ENCODE peak calls at places on chromosomes 12 and 14, in nine cellular contexts. Z is epithelial cell of esophagus, A is aorta, C is AG04449, Q is heart left ventricle, R is Peyer's patch, V is left ventricle myocardium inferior, L is lung, W is lower leg skin. H is an unnamed sample.

GRCh38 chr14:91997492-91997891 is 42.4 kb downstream of the TRIP11 start:
- DNase-seq in Z (no peak), A (no peak), C (no peak), Q (no peak), R (no peak), V (no peak), L (no peak), W (no peak), H (no peak)

GRCh38 chr14:102370305-102370809 is 7.6 kb downstream of the TECPR2 start:
- DNase-seq in Z (peak), A (no peak), C (no peak), Q (peak), R (no peak), V (no peak), L (no peak), W (no peak), H (no peak)

GRCh38 chr12:71449373-71450070 is 9.9 kb downstream of the LGR5 start:
- DNase-seq in Z (no peak), A (no peak), C (no peak), Q (no peak), R (no peak), V (no peak), L (no peak), W (no peak), H (no peak)

GRCh38 chr14:96104469-96105057 is 65.4 kb downstream of the C14orf132 start:
- DNase-seq in Z (peak), A (peak), C (peak), Q (peak), R (peak), V (peak), L (peak), W (peak), H (no peak)

GRCh38 chr12:81450920-81451739 is 308.0 kb downstream of the PPFIA2 start:
- DNase-seq in Z (peak), A (no peak), C (peak), Q (peak), R (no peak), V (no peak), L (peak), W (no peak), H (no peak)

GRCh38 chr12:78622529-78623221 is 241.9 kb upstream of the SYT1 start:
- DNase-seq in Z (no peak), A (no peak), C (no peak), Q (no peak), R (no peak), V (no peak), L (no peak), W (no peak), H (no peak)

GRCh38 chr12:111040690-111041089 is 120.3 kb upstream of the MYL2 start:
- DNase-seq in Z (no peak), A (no peak), C (no peak), Q (no peak), R (no peak), V (no peak), L (no peak), W (no peak), H (no peak)

GRCh38 chr14:65866906-65867305 is 454.4 kb downstream of the FUT8 start:
- DNase-seq in Z (no peak), A (no peak), C (no peak), Q (no peak), R (no peak), V (no peak), L (no peak), W (peak), H (no peak)

GRCh38 chr14:106843376-106843775 is 1317.0 kb downstream of the TMEM121 start:
- DNase-seq in Z (no peak), A (no peak), C (no peak), Q (no peak), R (no peak), V (no peak), L (no peak), W (no peak), H (no peak)

GRCh38 chr14:75315143-75315542 is 36.5 kb downstream of the FOS start:
- DNase-seq in Z (peak), A (no peak), C (no peak), Q (no peak), R (no peak), V (no peak), L (no peak), W (no peak), H (no peak)

GRCh38 chr14:80414080-80414479 is 202.8 kb upstream of the DIO2 start:
- DNase-seq in Z (no peak), A (no peak), C (no peak), Q (no peak), R (no peak), V (no peak), L (no peak), W (no peak), H (no peak)

DNA sequence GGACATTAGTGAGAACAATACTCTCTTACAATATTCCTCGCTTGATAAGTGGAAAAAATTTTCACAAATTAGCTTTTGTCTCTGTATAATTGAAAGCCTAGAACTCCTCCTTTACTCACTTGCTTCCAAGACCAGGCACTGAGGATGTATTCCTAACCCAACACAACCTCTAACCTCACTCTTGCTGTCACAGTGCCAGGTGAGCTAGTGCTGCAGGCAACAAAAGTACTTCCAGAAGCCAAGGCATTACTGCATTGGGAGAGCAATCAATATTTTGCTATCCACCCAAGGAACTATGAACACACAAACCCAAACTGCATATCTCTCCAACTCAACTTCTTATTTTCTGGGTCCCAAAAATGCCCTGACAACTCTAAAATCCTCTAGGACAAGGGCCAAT is 1081.0 kb downstream of the VRK1 start:
- DNase-seq in Z (peak), A (no peak), C (no peak), Q (peak), R (no peak), V (peak), L (no peak), W (no peak), H (no peak)
- H3K4me3 ChIP-seq in Z (no peak), A (no peak), C (no peak), Q (no peak), R (no peak), V (no peak), L (no peak), W (no peak), H (no peak)

DNA sequence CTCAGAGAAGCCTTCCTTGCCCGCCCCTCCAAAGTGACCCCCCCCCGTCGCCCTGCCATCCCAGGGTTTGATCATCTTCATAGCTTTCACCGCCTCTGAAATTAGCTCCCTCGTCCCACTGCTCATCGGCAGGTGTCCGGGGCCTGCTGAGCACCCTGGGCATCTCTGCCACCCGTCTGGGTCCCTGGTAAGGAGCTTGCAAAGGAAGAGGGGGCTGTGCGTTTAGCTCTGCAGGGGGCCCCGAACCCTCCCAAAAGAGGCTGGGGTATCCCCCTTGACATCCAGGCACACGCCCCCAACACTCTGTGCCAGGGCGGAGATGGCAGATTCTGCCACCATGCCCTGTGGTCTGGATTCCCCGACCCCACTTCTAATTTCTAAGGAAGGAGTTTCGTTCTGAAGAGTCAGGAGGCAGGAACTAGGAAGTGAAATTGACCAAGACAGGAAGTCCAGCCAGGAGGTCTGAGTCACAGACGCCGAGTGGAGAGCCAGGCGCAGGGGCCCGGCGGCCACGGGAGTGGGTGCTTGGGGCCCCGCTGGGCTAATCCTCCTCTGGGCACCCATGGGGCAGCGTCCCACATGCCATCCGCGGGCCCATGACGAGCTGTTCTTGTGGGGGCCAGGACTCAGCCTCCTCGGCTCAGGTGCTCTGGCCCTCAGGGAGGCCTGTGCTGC is 95.7 kb downstream of the RFLNA start:
- DNase-seq in Z (peak), A (peak), C (no peak), Q (peak), R (no peak), V (peak), L (peak), W (peak), H (no peak)
- H3K4me3 ChIP-seq in Z (no peak), A (no peak), C (no peak), Q (no peak), R (no peak), V (peak), L (no peak), W (no peak), H (no peak)

DNA sequence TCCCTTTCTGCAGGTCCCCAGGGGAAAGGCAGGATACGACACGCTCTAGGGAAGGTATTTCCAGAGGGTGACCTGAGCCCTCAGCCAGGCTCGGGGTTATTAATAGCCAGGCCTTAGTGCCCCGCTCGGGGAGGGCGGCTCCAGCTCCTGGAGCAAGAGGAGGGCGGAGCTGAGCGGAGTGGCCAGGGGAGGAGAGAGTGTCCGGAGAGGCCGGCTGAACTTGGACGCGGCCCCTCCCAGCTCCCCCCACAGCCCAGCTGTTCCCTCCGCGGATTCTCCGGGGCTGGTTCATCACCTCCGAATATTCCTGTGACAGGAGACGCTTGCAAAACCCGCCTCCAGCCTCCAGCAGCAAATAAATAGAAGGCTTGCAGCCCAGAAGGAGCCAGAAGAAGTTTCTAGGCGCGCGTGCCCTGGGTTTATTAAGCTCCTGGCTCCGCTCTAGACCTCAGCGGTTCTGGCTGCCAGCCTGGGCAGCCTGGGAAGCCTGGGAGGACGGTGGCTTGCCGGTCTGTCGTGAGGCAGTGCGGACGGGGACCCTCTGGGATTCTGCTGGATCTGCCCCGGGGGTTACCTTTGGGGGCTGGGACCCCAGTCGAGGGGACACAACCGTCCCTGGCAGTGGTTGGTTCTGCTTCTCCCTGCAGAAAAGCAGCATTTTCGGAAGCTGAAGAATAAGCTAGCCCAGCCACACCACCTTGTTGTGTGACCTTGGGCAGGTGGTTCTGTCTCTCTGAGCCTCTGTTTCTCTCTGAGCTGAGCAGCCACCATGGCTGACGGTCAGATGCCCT is at the start of gene HSPB8:
- DNase-seq in Z (peak), A (peak), C (peak), Q (peak), R (peak), V (peak), L (peak), W (peak), H (no peak)
- H3K4me3 ChIP-seq in Z (peak), A (peak), C (peak), Q (peak), R (peak), V (peak), L (peak), W (peak), H (no peak)

DNA sequence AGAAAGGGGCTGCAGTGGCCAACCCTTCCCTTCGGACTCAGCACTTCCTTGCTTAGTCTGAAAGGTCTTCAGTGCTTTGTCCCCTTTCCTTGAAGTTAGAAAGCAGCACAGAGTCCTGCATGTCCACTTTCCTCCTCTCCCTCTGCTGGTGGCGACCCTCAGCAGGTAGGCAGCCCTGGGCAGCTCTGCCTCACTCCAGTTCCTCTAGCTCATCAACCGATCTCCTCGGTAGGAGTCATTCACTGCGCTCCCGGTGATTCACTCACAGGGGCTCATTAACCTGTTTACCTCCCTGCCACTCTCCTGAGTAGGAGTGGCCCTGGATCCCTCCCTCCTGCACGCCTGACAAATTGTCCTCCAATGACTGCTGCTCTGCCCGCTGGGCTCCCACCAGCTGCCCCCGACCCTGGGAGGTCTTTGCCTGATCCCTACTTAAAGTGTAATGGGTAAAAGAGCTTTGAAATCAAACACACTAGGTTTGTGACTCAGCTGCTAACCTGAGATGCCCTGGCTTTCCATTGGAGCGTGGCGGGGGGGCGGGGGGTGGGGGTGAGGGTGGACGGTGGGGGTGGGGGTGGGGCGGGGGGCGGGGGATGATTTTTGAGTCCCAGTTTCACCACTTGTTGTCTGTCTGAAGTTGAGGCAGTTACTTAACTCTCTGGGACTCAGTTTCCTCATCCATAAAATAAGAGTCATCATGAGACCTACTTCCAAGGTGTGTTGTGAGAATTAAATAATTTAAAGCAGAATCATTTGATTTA is 4.2 kb downstream of the SCNN1A start:
- DNase-seq in Z (peak), A (peak), C (no peak), Q (no peak), R (peak), V (no peak), L (peak), W (no peak), H (no peak)
- H3K4me3 ChIP-seq in Z (peak), A (no peak), C (no peak), Q (no peak), R (peak), V (no peak), L (no peak), W (no peak), H (no peak)

GRCh38 chr14:88040141-88040540 is 35.2 kb downstream of the GPR65 start:
- DNase-seq in Z (no peak), A (no peak), C (no peak), Q (no peak), R (no peak), V (no peak), L (no peak), W (no peak), H (no peak)
- H3K4me3 ChIP-seq in Z (no peak), A (no peak), C (no peak), Q (no peak), R (no peak), V (no peak), L (no peak), W (no peak), H (no peak)

GRCh38 chr12:106131671-106132070 is 7.1 kb downstream of the NUAK1 start:
- DNase-seq in Z (no peak), A (no peak), C (no peak), Q (no peak), R (no peak), V (no peak), L (no peak), W (no peak), H (no peak)

GRCh38 chr12:106130474-106131113 is 8.2 kb downstream of the NUAK1 start:
- DNase-seq in Z (no peak), A (no peak), C (no peak), Q (no peak), R (no peak), V (no peak), L (no peak), W (peak), H (no peak)

GRCh38 chr12:106134294-106134949 is 4.3 kb downstream of the NUAK1 start:
- DNase-seq in Z (no peak), A (no peak), C (no peak), Q (no peak), R (no peak), V (no peak), L (no peak), W (no peak), H (no peak)

GRCh38 chr12:106133136-106134087 is 5.3 kb downstream of the NUAK1 start:
- DNase-seq in Z (peak), A (no peak), C (no peak), Q (no peak), R (no peak), V (no peak), L (no peak), W (no peak), H (no peak)

DNA sequence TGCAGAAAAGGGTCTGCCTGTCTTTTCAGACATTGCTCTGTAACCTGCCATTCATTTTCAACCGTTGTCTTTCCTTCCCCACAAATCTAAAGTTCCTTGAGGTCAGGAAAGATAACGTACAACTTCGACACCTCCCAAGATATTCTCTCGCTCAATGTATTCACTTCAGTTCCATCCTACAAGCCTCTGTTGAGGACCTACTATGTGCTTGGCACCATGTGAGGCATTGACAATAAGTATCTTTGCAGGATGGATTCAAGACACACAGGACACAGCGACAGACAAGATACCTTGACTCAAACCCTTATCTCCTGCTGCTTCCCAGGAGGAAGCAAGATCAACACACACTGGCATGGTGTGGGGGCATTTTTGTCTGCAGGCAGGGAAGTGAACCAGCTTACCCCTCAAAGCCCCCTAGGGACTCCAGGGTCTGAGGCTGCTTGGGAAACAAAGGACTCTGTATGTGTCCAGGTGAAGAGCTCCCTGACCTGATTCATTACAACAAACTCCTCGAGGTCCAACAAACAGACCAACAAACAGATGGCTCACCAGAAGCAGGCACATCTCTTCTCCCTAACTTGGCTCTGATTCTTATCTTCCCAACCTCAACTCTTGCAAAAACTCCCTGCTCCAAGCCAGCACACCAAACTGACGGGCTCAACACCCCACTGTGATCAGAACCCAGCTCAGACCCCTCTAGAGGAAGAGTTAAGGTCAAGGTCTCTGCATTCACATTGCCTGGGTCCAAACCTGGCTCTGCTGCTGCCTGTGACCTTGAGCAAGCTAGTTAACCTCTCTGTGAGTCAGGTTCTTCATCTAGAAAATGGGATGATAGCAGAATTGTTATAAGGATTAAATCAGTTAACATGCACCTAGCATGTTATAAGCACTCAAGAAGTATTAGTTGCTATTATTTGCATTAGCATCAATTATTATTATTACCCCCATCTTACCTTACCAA is 6.3 kb downstream of the NUAK1 start:
- DNase-seq in Z (no peak), A (no peak), C (no peak), Q (no peak), R (no peak), V (no peak), L (no peak), W (no peak), H (no peak)
- H3K4me3 ChIP-seq in Z (no peak), A (no peak), C (no peak), Q (no peak), R (no peak), V (peak), L (no peak), W (no peak), H (no peak)

GRCh38 chr12:12792421-12792820 is 7.0 kb downstream of the APOLD1 start:
- DNase-seq in Z (no peak), A (no peak), C (no peak), Q (peak), R (no peak), V (no peak), L (no peak), W (peak), H (no peak)

GRCh38 chr12:12794686-12795085 is 9.2 kb downstream of the APOLD1 start:
- DNase-seq in Z (peak), A (no peak), C (no peak), Q (no peak), R (no peak), V (no peak), L (no peak), W (no peak), H (no peak)

GRCh38 chr12:12788675-12789368 is 3.4 kb downstream of the APOLD1 start:
- DNase-seq in Z (peak), A (no peak), C (no peak), Q (peak), R (no peak), V (no peak), L (peak), W (no peak), H (peak)

GRCh38 chr12:12790956-12791355 is 5.5 kb downstream of the APOLD1 start:
- DNase-seq in Z (no peak), A (no peak), C (no peak), Q (no peak), R (no peak), V (no peak), L (no peak), W (peak), H (no peak)

GRCh38 chr12:12791756-12792346 is 6.4 kb downstream of the APOLD1 start:
- DNase-seq in Z (no peak), A (no peak), C (no peak), Q (peak), R (no peak), V (peak), L (no peak), W (peak), H (no peak)
- H3K4me3 ChIP-seq in Z (no peak), A (peak), C (no peak), Q (peak), R (no peak), V (peak), L (no peak), W (no peak), H (no peak)

DNA sequence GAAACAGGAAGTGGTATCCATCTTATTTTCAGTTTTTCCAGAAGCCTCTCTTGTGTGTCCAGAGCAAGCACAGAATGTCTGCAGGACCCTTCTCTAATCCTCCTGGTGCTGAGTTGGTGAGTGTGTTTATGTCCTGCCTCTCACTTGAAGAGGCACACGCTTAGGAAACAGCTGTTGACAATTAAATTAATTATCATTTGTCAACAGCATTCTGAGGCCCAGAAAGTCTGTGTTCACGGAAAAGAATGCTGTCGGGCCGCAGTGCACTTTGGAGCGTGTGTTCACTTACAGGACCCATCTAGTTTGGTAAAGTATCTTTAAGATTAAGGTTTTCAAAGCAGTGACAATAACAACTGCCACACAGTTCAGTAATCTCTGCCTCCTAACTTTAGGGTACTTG is 70.4 kb downstream of the LMNTD1 start:
- DNase-seq in Z (no peak), A (no peak), C (no peak), Q (no peak), R (no peak), V (no peak), L (no peak), W (no peak), H (no peak)
- H3K4me3 ChIP-seq in Z (no peak), A (no peak), C (no peak), Q (no peak), R (no peak), V (no peak), L (no peak), W (no peak), H (no peak)